ENCODE peak calls at places on chromosomes 6 and 20, in five cellular contexts. Y is neural progenitor cell, V is mesendoderm, A is neuronal stem cell, T is IMR-90. S is an unnamed sample.

GRCh38 chr6:140566706-140567330 is 1192.4 kb upstream of the CITED2 start:
- DNase-seq in A (no peak), V (peak; percentile 11), Y (no peak), T (peak; percentile 72), S (no peak)

GRCh38 chr6:53565886-53566285 is 21.0 kb upstream of the GCLC start:
- DNase-seq in T (peak; percentile 28), A (no peak), V (no peak), Y (no peak), S (no peak)

GRCh38 chr6:40293824-40294188 is 293.4 kb downstream of the LRFN2 start:
- DNase-seq in T (no peak), V (no peak), A (no peak), Y (no peak), S (peak; percentile 70)

GRCh38 chr20:16501236-16501635 is 72.0 kb downstream of the KIF16B start:
- DNase-seq in Y (no peak), V (no peak), T (no peak), A (no peak), S (no peak)

GRCh38 chr6:99219788-99220187 is 129.7 kb downstream of the FAXC start:
- DNase-seq in Y (peak; percentile 76), V (peak; percentile 71), A (no peak), T (no peak), S (peak; percentile 93)

GRCh38 chr6:44655368-44656342 is 268.1 kb downstream of the CDC5L start:
- DNase-seq in Y (peak; percentile 89), T (peak; percentile 28), A (peak; percentile 79), V (peak; percentile 100), S (peak; percentile 99)

GRCh38 chr6:5205035-5205469 is 55.7 kb downstream of the LYRM4 start:
- DNase-seq in Y (peak; percentile 39), V (no peak), T (no peak), A (no peak), S (no peak)

GRCh38 chr6:4085329-4085695 is 6.4 kb upstream of the FAM217A start:
- DNase-seq in V (no peak), Y (no peak), A (no peak), T (peak; percentile 72), S (no peak)

GRCh38 chr6:145017516-145017915 is 717.8 kb downstream of the EPM2A start:
- DNase-seq in T (peak; percentile 36), Y (no peak), V (no peak), A (no peak), S (no peak)

GRCh38 chr6:66628917-66629316 is 921.9 kb upstream of the EYS start:
- DNase-seq in V (no peak), Y (no peak), A (no peak), T (no peak), S (no peak)

GRCh38 chr6:21740719-21741118 is 147.2 kb downstream of the SOX4 start:
- DNase-seq in T (peak; percentile 85), Y (peak; percentile 56), V (no peak), A (no peak), S (no peak)

GRCh38 chr6:21739838-21740237 is 146.3 kb downstream of the SOX4 start:
- DNase-seq in V (peak; percentile 72), Y (peak; percentile 68), T (no peak), A (no peak), S (peak; percentile 70)

GRCh38 chr6:21744321-21744720 is 150.8 kb downstream of the SOX4 start:
- DNase-seq in Y (no peak), T (no peak), V (no peak), A (no peak), S (no peak)

GRCh38 chr6:21741221-21742109 is 147.9 kb downstream of the SOX4 start:
- DNase-seq in A (no peak), T (peak; percentile 43), Y (peak; percentile 53), V (peak; percentile 51), S (no peak)

DNA sequence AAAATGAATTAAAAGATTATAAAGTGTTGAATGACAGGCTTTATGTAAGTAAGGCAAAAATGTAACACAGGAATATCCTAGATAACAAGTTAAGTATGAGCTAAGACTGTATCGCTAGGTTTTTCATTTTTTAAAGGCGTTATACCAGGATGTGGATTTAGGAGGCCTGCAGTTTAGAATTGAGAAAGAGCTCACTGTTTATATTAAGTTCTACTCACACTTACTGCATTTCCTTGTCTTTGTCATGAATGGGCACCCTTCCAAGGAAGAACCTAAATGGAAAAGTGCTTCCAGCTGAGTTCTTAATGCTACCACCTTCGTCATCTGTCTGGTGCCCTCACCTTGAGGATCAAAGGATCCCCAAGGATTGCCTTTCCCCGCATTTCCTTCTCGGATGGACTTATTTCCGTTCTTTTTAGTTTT is 148.7 kb downstream of the SOX4 start:
- DNase-seq in V (peak; percentile 48), Y (no peak), T (peak; percentile 98), A (no peak), S (no peak)
- H3K9ac ChIP-seq in V (no peak overlapping the region), Y (no peak overlapping the region), T (no peak overlapping the region), A (no peak overlapping the region), S (peak overlapping the region; percentile 70)

GRCh38 chr6:143694013-143694412 is 16.2 kb downstream of the PHACTR2 start:
- DNase-seq in Y (no peak), V (no peak), A (no peak), T (no peak), S (no peak)
- H3K4me1 ChIP-seq in Y (peaks cover 30% of the 10 kb centered on the region), V (peaks cover 2% of the 10 kb centered on the region), A (peaks cover 11% of the 10 kb centered on the region), T (peaks cover 22% of the 10 kb centered on the region), S (peaks cover 23% of the 10 kb centered on the region)

GRCh38 chr6:116316772-116317467 is 37.2 kb upstream of the TSPYL1 start:
- DNase-seq in Y (no peak), A (no peak), V (no peak), T (no peak), S (no peak)
- H3K9ac ChIP-seq in Y (no peak overlapping the region), A (no peak overlapping the region), V (no peak overlapping the region), T (no peak overlapping the region), S (no peak overlapping the region)

GRCh38 chr6:26026833-26027490 is 60.3 kb upstream of the HFE start:
- DNase-seq in T (peak; percentile 92), V (peak; percentile 99), A (peak; percentile 85), Y (peak; percentile 92), S (peak; percentile 97)

GRCh38 chr6:26025894-26026832 is 61.1 kb upstream of the HFE start:
- DNase-seq in Y (peak; percentile 96), A (peak; percentile 88), T (peak; percentile 99), V (peak; percentile 98), S (peak; percentile 98)

GRCh38 chr6:26027491-26028211 is 59.6 kb upstream of the HFE start:
- DNase-seq in V (no peak), T (no peak), A (no peak), Y (no peak), S (no peak)

GRCh38 chr6:26024651-26025046 is 62.0 kb downstream of the TRIM38 start:
- DNase-seq in T (no peak), A (no peak), V (no peak), Y (peak; percentile 36), S (no peak)

GRCh38 chr6:26025047-26025893 is 62.0 kb upstream of the HFE start:
- DNase-seq in V (peak; percentile 71), T (peak; percentile 91), Y (no peak), A (no peak), S (peak; percentile 66)
- H3K4me1 ChIP-seq in V (peaks cover 6% of the 10 kb centered on the region), T (peaks cover 4% of the 10 kb centered on the region), Y (peaks cover 45% of the 10 kb centered on the region), A (peaks cover 35% of the 10 kb centered on the region), S (peaks cover 26% of the 10 kb centered on the region)

GRCh38 chr6:143733500-143733899 is 55.7 kb downstream of the PHACTR2 start:
- DNase-seq in Y (no peak), T (no peak), A (no peak), V (no peak), S (no peak)

GRCh38 chr6:143732539-143732938 is 54.8 kb downstream of the PHACTR2 start:
- DNase-seq in T (no peak), Y (no peak), V (no peak), A (no peak), S (no peak)

GRCh38 chr6:143734641-143735063 is 56.9 kb downstream of the PHACTR2 start:
- DNase-seq in V (no peak), Y (no peak), T (no peak), A (no peak), S (no peak)

GRCh38 chr6:143727035-143727434 is 49.3 kb downstream of the PHACTR2 start:
- DNase-seq in Y (no peak), V (no peak), A (no peak), T (peak; percentile 22), S (no peak)

DNA sequence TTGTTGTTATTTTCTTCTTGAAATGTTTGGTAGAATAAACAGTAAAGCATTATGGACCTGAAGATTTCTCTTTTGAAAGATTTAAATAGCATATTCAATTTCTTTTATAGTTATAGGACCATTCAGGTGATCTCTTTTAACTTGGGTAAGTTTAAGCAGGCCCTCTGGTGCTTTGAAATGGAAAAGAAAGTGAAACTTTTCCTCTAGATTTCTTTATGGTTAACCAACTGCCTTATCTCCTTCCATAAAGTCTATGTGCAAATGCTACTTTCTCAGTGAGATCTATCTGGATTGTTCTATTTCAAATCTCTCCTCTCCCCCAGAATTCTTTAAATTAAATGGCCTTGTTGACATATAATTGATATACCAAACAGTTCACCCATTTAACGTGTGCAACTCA is 54.0 kb downstream of the PHACTR2 start:
- DNase-seq in T (no peak), Y (no peak), V (no peak), A (no peak), S (no peak)
- H3K9ac ChIP-seq in T (no peak overlapping the region), Y (no peak overlapping the region), V (no peak overlapping the region), A (no peak overlapping the region), S (no peak overlapping the region)

GRCh38 chr6:149337330-149337729 is 19.8 kb downstream of the TAB2 start:
- DNase-seq in A (no peak), T (peak; percentile 25), V (no peak), Y (no peak), S (no peak)
- H3K4me1 ChIP-seq in A (peaks cover 13% of the 10 kb centered on the region), T (peaks cover 14% of the 10 kb centered on the region), V (no peaks in the 10 kb centered on the region), Y (peaks cover 40% of the 10 kb centered on the region), S (peaks cover 6% of the 10 kb centered on the region)

DNA sequence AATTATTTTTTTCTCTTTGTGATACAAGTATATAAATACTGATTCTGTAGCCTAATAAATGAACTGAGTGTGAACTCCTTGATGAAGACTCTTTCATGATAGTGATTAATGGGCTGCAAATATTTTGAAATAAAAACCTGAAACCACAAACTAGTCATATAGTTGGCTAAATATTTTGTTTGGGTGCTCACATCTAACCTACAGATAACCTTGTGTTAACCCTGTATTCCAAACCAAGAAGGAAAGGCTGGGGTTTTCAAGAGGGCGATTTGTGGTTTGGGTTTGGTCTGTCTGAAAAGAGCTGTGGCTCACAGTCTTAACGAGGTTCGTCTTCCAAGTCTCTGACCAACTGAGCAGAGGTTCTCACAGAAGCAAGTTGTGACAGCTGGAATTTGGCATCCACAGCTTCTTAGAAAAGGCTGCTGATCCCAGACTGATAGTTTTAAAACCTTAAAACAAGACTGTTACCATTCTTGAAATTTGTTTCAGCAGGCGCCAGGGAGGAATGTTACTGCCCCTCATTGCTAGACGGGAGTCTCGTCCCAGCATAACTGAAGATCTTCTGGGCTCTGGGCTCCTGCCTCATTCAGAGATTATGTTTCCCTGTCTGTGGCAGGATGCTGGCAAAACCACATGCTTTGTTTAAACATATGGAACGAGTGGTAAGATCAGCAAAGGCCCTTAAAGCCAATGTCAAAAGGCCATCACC is 736.4 kb upstream of the MARCKS start:
- DNase-seq in V (peak; percentile 78), Y (peak; percentile 19), T (peak; percentile 93), A (no peak), S (peak; percentile 46)
- H3K9ac ChIP-seq in V (no peak overlapping the region), Y (no peak overlapping the region), T (no peak overlapping the region), A (no peak overlapping the region), S (no peak overlapping the region)

GRCh38 chr6:77624468-77624867 is 28.4 kb upstream of the MEI4 start:
- DNase-seq in T (no peak), A (no peak), V (no peak), Y (no peak), S (no peak)
- H3K4me1 ChIP-seq in T (no peaks in the 10 kb centered on the region), A (no peaks in the 10 kb centered on the region), V (no peaks in the 10 kb centered on the region), Y (no peaks in the 10 kb centered on the region), S (no peaks in the 10 kb centered on the region)